ENCODE peak calls at places on chromosomes 16 and 17, in six cellular contexts. F, H, S, C, Z and V are unnamed samples.

GRCh38 chr17:27653572-27653971 is 22.6 kb downstream of the LGALS9 start:
- DNase-seq in F (no peak), H (no peak), C (peak; percentile 39), Z (no peak), S (no peak), V (no peak)

GRCh38 chr17:4249452-4250029 is 14.2 kb downstream of the ANKFY1 start:
- DNase-seq in S (peak; percentile 20), H (peak; percentile 81), F (no peak), Z (no peak), C (no peak), V (no peak)

GRCh38 chr17:34584805-34585416 is 5.5 kb downstream of the TMEM132E start:
- DNase-seq in H (peak; percentile 48), Z (no peak), F (no peak), C (no peak), S (peak; percentile 16), V (no peak)

GRCh38 chr17:74008196-74008595 is 195.3 kb upstream of the RPL38 start:
- DNase-seq in S (no peak), Z (no peak), C (no peak), F (no peak), H (peak; percentile 82), V (no peak)

GRCh38 chr17:82399601-82400101 is 18.5 kb upstream of the HEXD start:
- DNase-seq in C (no peak), F (no peak), H (no peak), Z (peak; percentile 36), S (no peak), V (no peak)

GRCh38 chr17:7633093-7633492 is 3.2 kb downstream of the SHBG start:
- DNase-seq in Z (no peak), H (peak; percentile 51), S (no peak), F (no peak), C (no peak), V (no peak)

GRCh38 chr16:75219838-75220237 is 1.1 kb downstream of the CTRB1 start:
- DNase-seq in C (no peak), Z (no peak), S (peak; percentile 25), H (no peak), F (no peak), V (no peak)

GRCh38 chr17:17139972-17140589 is 66.1 kb downstream of the PLD6 start:
- DNase-seq in C (no peak), S (no peak), H (peak; percentile 36), F (no peak), Z (no peak), V (no peak)

GRCh38 chr17:76090517-76091135 is 11.6 kb downstream of the ZACN start:
- DNase-seq in Z (no peak), C (no peak), H (no peak), F (no peak), S (no peak), V (no peak)

GRCh38 chr17:43169561-43170139 is 1.4 kb upstream of the NBR1 start:
- DNase-seq in Z (peak; percentile 40), S (no peak), F (no peak), H (peak; percentile 57), C (peak; percentile 52), V (peak; percentile 60)

GRCh38 chr17:55709984-55710383 is 12.7 kb downstream of the TMEM100 start:
- DNase-seq in F (no peak), S (no peak), C (peak; percentile 53), H (no peak), Z (no peak), V (no peak)

GRCh38 chr17:81831957-81832607 is 1.0 kb downstream of the MCRIP1 start:
- DNase-seq in F (no peak), S (peak; percentile 70), H (no peak), C (peak; percentile 65), Z (peak; percentile 49), V (no peak)

GRCh38 chr16:13453938-13454553 is 465.9 kb upstream of the ERCC4 start:
- DNase-seq in C (no peak), F (no peak), S (no peak), Z (no peak), H (peak; percentile 82), V (no peak)

GRCh38 chr16:1035066-1035415 is 37.5 kb upstream of the SSTR5 start:
- DNase-seq in S (no peak), H (no peak), Z (no peak), F (no peak), C (no peak), V (no peak)

GRCh38 chr17:27579897-27580321 is 51.1 kb upstream of the LGALS9 start:
- DNase-seq in H (no peak), C (no peak), F (no peak), S (no peak), Z (no peak), V (no peak)

GRCh38 chr17:46147167-46147749 is 46.0 kb downstream of the KANSL1 start:
- DNase-seq in H (no peak), S (no peak), F (no peak), C (no peak), Z (no peak), V (no peak)

GRCh38 chr16:83898463-83899271 is at the start of gene MLYCD:
- DNase-seq in F (peak; percentile 84), Z (peak; percentile 93), H (peak; percentile 91), C (peak; percentile 93), S (peak; percentile 70), V (peak; percentile 89)

GRCh38 chr16:84754353-84754856 is 54.6 kb downstream of the USP10 start:
- DNase-seq in C (no peak), Z (peak; percentile 46), F (peak; percentile 73), H (peak; percentile 90), S (peak; percentile 87), V (peak; percentile 81)

GRCh38 chr17:80826955-80827645 is 164.5 kb upstream of the CHMP6 start:
- DNase-seq in F (no peak), S (no peak), C (peak; percentile 92), Z (no peak), H (no peak), V (peak; percentile 90)

GRCh38 chr16:85395913-85396878 is 216.9 kb upstream of the GSE1 start:
- DNase-seq in H (no peak), Z (no peak), C (peak; percentile 50), S (no peak), F (no peak), V (no peak)

GRCh38 chr16:11316331-11317015 is 28.8 kb upstream of the RMI2 start:
- DNase-seq in F (no peak), C (no peak), H (peak; percentile 90), S (no peak), Z (no peak), V (no peak)

GRCh38 chr17:39244600-39245570 is 19.1 kb upstream of the STAC2 start:
- DNase-seq in Z (peak; percentile 82), S (peak; percentile 78), C (peak; percentile 87), F (peak; percentile 88), H (peak; percentile 99), V (peak; percentile 93)

GRCh38 chr17:65027305-65027704 is 29.2 kb downstream of the GNA13 start:
- DNase-seq in Z (no peak), C (no peak), F (no peak), H (peak; percentile 75), S (peak; percentile 64), V (no peak)

GRCh38 chr16:72426416-72426815 is 254.5 kb upstream of the PMFBP1 start:
- DNase-seq in Z (no peak), C (no peak), H (no peak), F (no peak), S (no peak), V (no peak)

GRCh38 chr17:3667366-3668278 is 756 bp downstream of the TAX1BP3 start:
- DNase-seq in H (peak; percentile 83), C (peak; percentile 93), Z (peak; percentile 95), F (peak; percentile 89), S (no peak), V (peak; percentile 92)

GRCh38 chr16:85355515-85355837 is 243.2 kb upstream of the CIBAR2 start:
- DNase-seq in F (no peak), C (no peak), Z (no peak), S (no peak), H (no peak), V (no peak)

DNA sequence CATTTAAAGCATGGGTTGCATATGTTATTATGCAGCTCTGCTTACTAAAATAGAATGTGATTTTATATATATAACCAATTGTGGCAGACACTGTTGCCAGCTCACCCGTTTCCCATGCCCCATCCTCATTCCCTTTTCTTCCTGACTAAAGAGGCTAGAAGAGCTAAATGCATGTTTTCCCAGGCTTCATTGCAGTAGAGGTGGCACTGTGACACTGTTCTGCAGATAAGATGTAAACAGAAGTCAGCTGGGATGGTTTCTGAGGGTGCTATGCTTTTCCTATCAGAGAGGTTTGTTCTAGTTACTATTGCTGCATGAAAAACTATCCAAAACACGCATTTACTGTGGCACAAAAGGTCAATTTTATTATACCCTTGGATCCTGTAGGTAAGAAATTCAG is 5.7 kb upstream of the TOB1 start:
- DNase-seq in F (no peak), C (no peak), S (no peak), H (no peak), Z (no peak), V (no peak)
- H3K4me1 ChIP-seq in F (peaks cover 2% of the 10 kb centered on the region), C (no peaks in the 10 kb centered on the region), S (peaks cover 56% of the 10 kb centered on the region), H (peaks cover 9% of the 10 kb centered on the region), Z (peaks cover 29% of the 10 kb centered on the region), V (no peaks in the 10 kb centered on the region)

GRCh38 chr17:40351185-40352043 is 13.1 kb downstream of the GJD3 start:
- DNase-seq in H (no peak), S (no peak), Z (peak; percentile 30), C (peak; percentile 44), F (no peak), V (no peak)

GRCh38 chr17:40350410-40351184 is 13.9 kb downstream of the GJD3 start:
- DNase-seq in C (peak; percentile 39), H (peak; percentile 72), S (no peak), Z (peak; percentile 57), F (no peak), V (no peak)

GRCh38 chr17:40348562-40349476 is 15.7 kb downstream of the GJD3 start:
- DNase-seq in S (no peak), Z (peak; percentile 88), F (no peak), H (no peak), C (no peak), V (no peak)

GRCh38 chr17:40348136-40348504 is 16.4 kb downstream of the GJD3 start:
- DNase-seq in H (peak; percentile 73), F (no peak), C (no peak), S (no peak), Z (no peak), V (no peak)

GRCh38 chr17:40349477-40350409 is 14.8 kb downstream of the GJD3 start:
- DNase-seq in Z (peak; percentile 53), C (peak; percentile 54), F (no peak), S (no peak), H (no peak), V (peak; percentile 76)
- H3K4me1 ChIP-seq in Z (peaks cover 76% of the 10 kb centered on the region), C (no peaks in the 10 kb centered on the region), F (peaks cover 48% of the 10 kb centered on the region), S (peaks cover 38% of the 10 kb centered on the region), H (peaks cover 69% of the 10 kb centered on the region), V (peaks cover 77% of the 10 kb centered on the region)

DNA sequence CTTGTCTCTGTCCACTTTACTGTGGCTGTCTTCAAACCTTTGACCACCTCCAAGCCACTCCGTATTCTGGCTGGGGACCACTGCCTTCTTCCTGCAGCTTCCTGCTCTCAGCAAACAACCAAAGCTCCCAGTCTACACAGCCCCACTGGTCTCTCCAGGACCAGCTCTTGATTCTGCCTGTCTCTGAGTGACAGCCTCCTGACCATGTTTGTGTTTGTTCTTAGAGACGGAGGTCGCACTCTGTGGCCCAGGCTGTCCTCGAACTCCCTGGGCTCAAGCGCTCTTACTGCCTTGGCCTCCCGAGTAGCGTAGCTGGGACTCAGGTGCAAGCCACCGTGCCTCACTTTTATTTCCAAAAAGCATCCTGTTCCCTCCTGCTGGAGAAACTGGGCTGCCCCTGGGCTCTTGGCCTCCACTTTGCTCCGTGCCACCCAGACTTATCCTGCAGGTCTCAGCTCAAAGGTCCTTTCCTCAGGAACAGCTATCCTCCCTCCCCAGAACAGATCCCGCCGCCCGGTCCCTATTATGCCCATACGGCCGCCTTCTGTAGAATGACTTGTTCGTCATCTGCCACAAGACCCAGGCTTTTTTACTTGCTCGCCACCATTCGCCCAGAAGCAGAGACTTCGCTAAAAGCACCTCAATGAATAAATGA is 9.1 kb downstream of the MNT start:
- DNase-seq in S (no peak), Z (no peak), H (no peak), F (no peak), C (peak; percentile 45), V (no peak)
- H3K4me1 ChIP-seq in S (peaks cover 53% of the 10 kb centered on the region), Z (peaks cover 57% of the 10 kb centered on the region), H (peaks cover 15% of the 10 kb centered on the region), F (peaks cover 34% of the 10 kb centered on the region), C (peaks cover 2% of the 10 kb centered on the region), V (peaks cover 55% of the 10 kb centered on the region)

GRCh38 chr17:19307521-19307920 is 55.0 kb downstream of the B9D1 start:
- DNase-seq in H (no peak), S (no peak), F (no peak), C (no peak), Z (no peak), V (no peak)
- H3K4me1 ChIP-seq in H (no peaks in the 10 kb centered on the region), S (peaks cover 21% of the 10 kb centered on the region), F (peaks cover 36% of the 10 kb centered on the region), C (no peaks in the 10 kb centered on the region), Z (peaks cover 61% of the 10 kb centered on the region), V (no peaks in the 10 kb centered on the region)